ENCODE peak calls at places on chromosomes 2 and 18, in five cellular contexts. D, H, U, O and Y are unnamed samples.

GRCh38 chr2:55865095-55865835 is 58.3 kb downstream of the EFEMP1 start:
- DNase-seq in D (no peak), H (no peak), U (no peak), O (no peak), Y (no peak)

GRCh38 chr18:54734059-54734458 is 94.2 kb upstream of the RAB27B start:
- DNase-seq in H (no peak), O (no peak), D (peak; percentile 72), U (peak; percentile 29), Y (no peak)

GRCh38 chr2:172181840-172182239 is 79.1 kb upstream of the DLX2 start:
- DNase-seq in O (no peak), U (no peak), H (no peak), D (peak; percentile 51), Y (peak; percentile 66)

GRCh38 chr18:77297919-77298571 is 48.4 kb downstream of the GALR1 start:
- DNase-seq in H (no peak), D (no peak), U (no peak), O (no peak), Y (no peak)

GRCh38 chr2:115171751-115172150 is 729.3 kb downstream of the DPP10 start:
- DNase-seq in U (no peak), D (no peak), H (no peak), O (no peak), Y (no peak)

GRCh38 chr2:64640153-64641044 is 13.3 kb downstream of the SERTAD2 start:
- DNase-seq in D (no peak), U (no peak), H (no peak), O (no peak), Y (no peak)

GRCh38 chr2:119958642-119959268 is 54.1 kb upstream of the EPB41L5 start:
- DNase-seq in D (no peak), U (no peak), O (no peak), H (no peak), Y (no peak)

GRCh38 chr2:10517351-10518043 is 69.4 kb upstream of the ODC1 start:
- DNase-seq in U (no peak), O (no peak), D (peak; percentile 1), H (peak; percentile 18), Y (no peak)

GRCh38 chr18:49658871-49659378 is 97.1 kb downstream of the LIPG start:
- DNase-seq in O (no peak), U (no peak), H (no peak), D (no peak), Y (no peak)

GRCh38 chr2:58042486-58042970 is 4.1 kb upstream of the VRK2 start:
- DNase-seq in U (peak; percentile 23), H (no peak), D (peak; percentile 70), O (no peak), Y (no peak)

GRCh38 chr2:101559576-101559975 is 84.7 kb upstream of the RFX8 start:
- DNase-seq in U (no peak), D (peak; percentile 37), H (no peak), O (no peak), Y (no peak)